ENCODE peak calls at places on chromosomes 13 and 19, in five cellular contexts. One of them, this sample, is unnamed.

GRCh38 chr19:440391-441212 is 20.2 kb downstream of the SHC2 start:
- DNase-seq in Peyer's patch: no peak
- DNase-seq in uterus: no peak
- DNase-seq in heart left ventricle: no peak
- DNase-seq in HCT116: no peak
- DNase-seq in this sample: no peak

GRCh38 chr13:32216281-32216680 is 98.9 kb downstream of the ZAR1L start:
- DNase-seq in Peyer's patch: no peak
- DNase-seq in uterus: no peak
- DNase-seq in heart left ventricle: no peak
- DNase-seq in HCT116: no peak
- DNase-seq in this sample: no peak

GRCh38 chr19:34999498-35000337 is at the start of gene GRAMD1A:
- DNase-seq in Peyer's patch: peak
- DNase-seq in uterus: peak
- DNase-seq in heart left ventricle: peak
- DNase-seq in HCT116: peak
- DNase-seq in this sample: no peak

GRCh38 chr13:60990032-60990733 is 425.5 kb downstream of the PCDH20 start:
- DNase-seq in Peyer's patch: no peak
- DNase-seq in uterus: no peak
- DNase-seq in heart left ventricle: no peak
- DNase-seq in HCT116: no peak
- DNase-seq in this sample: no peak

GRCh38 chr13:59587030-59587429 is 576.7 kb downstream of the DIAPH3 start:
- DNase-seq in Peyer's patch: no peak
- DNase-seq in uterus: no peak
- DNase-seq in heart left ventricle: no peak
- DNase-seq in HCT116: no peak
- DNase-seq in this sample: no peak

GRCh38 chr19:55265173-55265572 is 6.4 kb upstream of the PPP6R1 start:
- DNase-seq in Peyer's patch: no peak
- DNase-seq in uterus: no peak
- DNase-seq in heart left ventricle: no peak
- DNase-seq in HCT116: no peak
- DNase-seq in this sample: no peak

GRCh38 chr13:35723061-35723461 is 246.6 kb upstream of the MAB21L1 start:
- DNase-seq in Peyer's patch: no peak
- DNase-seq in uterus: peak
- DNase-seq in heart left ventricle: no peak
- DNase-seq in HCT116: no peak
- DNase-seq in this sample: no peak

GRCh38 chr19:18333680-18334079 is 6.7 kb upstream of the PGPEP1 start:
- DNase-seq in Peyer's patch: no peak
- DNase-seq in uterus: no peak
- DNase-seq in heart left ventricle: no peak
- DNase-seq in HCT116: no peak
- DNase-seq in this sample: no peak

GRCh38 chr13:52851153-52851962 is 2.9 kb upstream of the PCDH8 start:
- DNase-seq in Peyer's patch: no peak
- DNase-seq in uterus: no peak
- DNase-seq in heart left ventricle: peak
- DNase-seq in HCT116: no peak
- DNase-seq in this sample: no peak

GRCh38 chr13:97743946-97744345 is 209.5 kb upstream of the IPO5 start:
- DNase-seq in Peyer's patch: no peak
- DNase-seq in uterus: no peak
- DNase-seq in heart left ventricle: no peak
- DNase-seq in HCT116: no peak
- DNase-seq in this sample: no peak

GRCh38 chr13:35838356-35838755 is 292.8 kb downstream of the DCLK1 start:
- DNase-seq in Peyer's patch: no peak
- DNase-seq in uterus: no peak
- DNase-seq in heart left ventricle: no peak
- DNase-seq in HCT116: peak
- DNase-seq in this sample: no peak

GRCh38 chr13:112592647-112593046 is 4.7 kb upstream of the TUBGCP3 start:
- DNase-seq in Peyer's patch: no peak
- DNase-seq in uterus: no peak
- DNase-seq in heart left ventricle: no peak
- DNase-seq in HCT116: no peak
- DNase-seq in this sample: no peak

GRCh38 chr13:64488731-64489130 is 2741.4 kb downstream of the PCDH9 start:
- DNase-seq in Peyer's patch: no peak
- DNase-seq in uterus: no peak
- DNase-seq in heart left ventricle: no peak
- DNase-seq in HCT116: no peak
- DNase-seq in this sample: no peak

GRCh38 chr13:43057653-43058317 is 34.4 kb downstream of the DNAJC15 start:
- DNase-seq in Peyer's patch: peak
- DNase-seq in uterus: no peak
- DNase-seq in heart left ventricle: no peak
- DNase-seq in HCT116: peak
- DNase-seq in this sample: no peak

GRCh38 chr19:2422951-2423880 is 4.2 kb downstream of the TIMM13 start:
- DNase-seq in Peyer's patch: no peak
- DNase-seq in uterus: no peak
- DNase-seq in heart left ventricle: no peak
- DNase-seq in HCT116: no peak
- DNase-seq in this sample: no peak

GRCh38 chr19:2426661-2427322 is 594 bp downstream of the TIMM13 start:
- DNase-seq in Peyer's patch: no peak
- DNase-seq in uterus: no peak
- DNase-seq in heart left ventricle: no peak
- DNase-seq in HCT116: peak
- DNase-seq in this sample: no peak

GRCh38 chr19:2425622-2426581 is 1.5 kb downstream of the TIMM13 start:
- DNase-seq in Peyer's patch: no peak
- DNase-seq in uterus: no peak
- DNase-seq in heart left ventricle: no peak
- DNase-seq in HCT116: no peak
- DNase-seq in this sample: no peak

GRCh38 chr19:2423913-2424685 is 3.3 kb downstream of the TIMM13 start:
- DNase-seq in Peyer's patch: no peak
- DNase-seq in uterus: no peak
- DNase-seq in heart left ventricle: no peak
- DNase-seq in HCT116: no peak
- DNase-seq in this sample: no peak

DNA sequence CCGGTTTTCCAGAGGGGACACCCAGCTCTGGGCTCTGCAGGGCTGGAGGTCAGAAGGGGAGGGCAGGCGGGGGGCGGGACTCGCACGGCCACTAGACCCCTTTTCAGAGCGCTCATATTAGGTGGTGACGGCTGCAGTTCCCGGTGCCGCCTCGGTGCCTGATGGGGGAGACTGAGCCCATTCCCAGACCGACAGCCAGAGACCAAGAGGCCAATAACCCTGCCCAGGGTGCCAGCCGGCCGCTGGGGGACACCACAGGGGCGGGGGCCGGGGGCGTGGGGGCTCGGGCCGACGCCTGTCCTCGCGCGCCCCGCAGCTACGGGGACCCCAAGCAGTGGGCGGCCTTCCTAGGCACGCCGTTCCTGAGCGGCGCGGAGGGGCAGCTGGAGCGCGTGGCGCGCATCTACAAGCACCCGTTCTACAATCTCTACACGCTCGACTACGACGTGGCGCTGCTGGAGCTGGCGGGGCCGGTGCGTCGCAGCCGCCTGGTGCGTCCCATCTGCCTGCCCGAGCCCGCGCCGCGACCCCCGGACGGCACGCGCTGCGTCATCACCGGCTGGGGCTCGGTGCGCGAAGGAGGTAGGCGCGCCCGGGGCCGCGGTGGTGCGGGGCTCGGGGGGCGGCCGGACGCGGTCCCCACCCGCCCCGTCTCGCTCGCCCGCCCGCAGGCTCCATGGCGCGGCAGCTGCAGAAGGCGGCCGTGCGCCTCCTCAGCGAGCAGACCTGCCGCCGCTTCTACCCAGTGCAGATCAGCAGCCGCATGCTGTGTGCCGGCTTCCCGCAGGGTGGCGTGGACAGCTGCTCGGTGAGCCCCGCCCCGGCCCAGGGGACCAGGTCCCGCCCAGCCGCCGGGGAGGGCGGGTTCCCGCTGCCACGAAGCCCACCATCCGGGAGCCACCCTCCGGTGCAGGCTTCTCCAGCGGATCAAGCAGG is 2.4 kb downstream of the TIMM13 start:
- DNase-seq in Peyer's patch: no peak
- DNase-seq in uterus: no peak
- DNase-seq in heart left ventricle: no peak
- DNase-seq in HCT116: no peak
- DNase-seq in this sample: no peak
- TF ChIP-seq CTCF in Peyer's patch: no peak
- TF ChIP-seq CTCF in uterus: no peak
- TF ChIP-seq CTCF in heart left ventricle: no peak
- TF ChIP-seq CTCF in HCT116: no peak
- TF ChIP-seq CTCF in this sample: no peak

DNA sequence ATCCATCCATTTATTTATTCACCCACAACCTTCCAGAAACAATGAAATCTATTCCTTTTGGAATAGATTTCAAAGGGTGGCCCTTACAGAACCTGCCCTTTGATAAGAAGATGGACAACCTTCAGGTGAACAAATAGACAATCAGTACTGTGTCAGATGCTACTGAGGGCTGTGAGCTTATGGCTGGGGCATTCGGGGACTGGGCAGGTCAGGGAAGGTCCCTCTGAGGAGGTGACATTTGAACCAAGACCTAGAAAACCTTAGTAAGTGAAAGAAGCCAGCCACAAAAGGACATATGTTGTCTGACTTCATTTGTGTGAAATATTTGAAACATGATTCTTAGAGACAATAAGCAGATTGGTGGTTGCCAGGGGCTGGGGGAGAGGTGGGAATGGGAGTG is 15.7 kb downstream of the ACTL9 start:
- DNase-seq in Peyer's patch: no peak
- DNase-seq in uterus: no peak
- DNase-seq in heart left ventricle: no peak
- DNase-seq in HCT116: no peak
- DNase-seq in this sample: no peak
- TF ChIP-seq POLR2A in Peyer's patch: no peak
- TF ChIP-seq POLR2A in uterus: no peak
- TF ChIP-seq POLR2A in heart left ventricle: no peak
- TF ChIP-seq POLR2A in HCT116: no peak
- TF ChIP-seq POLR2A in this sample: no peak

GRCh38 chr13:22505489-22505888 is 675.3 kb upstream of the SGCG start:
- DNase-seq in Peyer's patch: no peak
- DNase-seq in uterus: no peak
- DNase-seq in heart left ventricle: no peak
- DNase-seq in HCT116: no peak
- DNase-seq in this sample: no peak

DNA sequence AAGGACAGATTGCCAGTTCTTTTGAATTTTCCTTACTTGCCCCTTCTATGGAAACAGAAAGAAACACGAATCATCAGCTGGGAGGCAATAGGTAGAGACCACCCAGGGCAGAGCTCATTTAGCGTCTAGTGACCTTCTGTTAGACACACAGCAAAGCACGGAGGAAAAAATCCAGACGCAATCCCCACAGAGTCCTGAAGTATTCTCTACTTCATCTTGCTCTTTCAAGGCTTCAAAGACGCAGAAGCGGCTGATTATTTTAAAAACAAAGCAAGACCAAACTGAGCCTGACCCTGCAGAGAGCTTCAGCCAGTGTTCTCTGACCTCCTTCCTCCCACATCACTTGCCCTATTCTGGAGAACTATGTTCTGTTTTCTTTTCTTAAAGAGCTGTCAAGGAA is 674.5 kb upstream of the SGCG start:
- DNase-seq in Peyer's patch: no peak
- DNase-seq in uterus: no peak
- DNase-seq in heart left ventricle: no peak
- DNase-seq in HCT116: no peak
- DNase-seq in this sample: no peak
- TF ChIP-seq CTCF in Peyer's patch: no peak
- TF ChIP-seq CTCF in uterus: no peak
- TF ChIP-seq CTCF in heart left ventricle: no peak
- TF ChIP-seq CTCF in HCT116: no peak
- TF ChIP-seq CTCF in this sample: no peak

DNA sequence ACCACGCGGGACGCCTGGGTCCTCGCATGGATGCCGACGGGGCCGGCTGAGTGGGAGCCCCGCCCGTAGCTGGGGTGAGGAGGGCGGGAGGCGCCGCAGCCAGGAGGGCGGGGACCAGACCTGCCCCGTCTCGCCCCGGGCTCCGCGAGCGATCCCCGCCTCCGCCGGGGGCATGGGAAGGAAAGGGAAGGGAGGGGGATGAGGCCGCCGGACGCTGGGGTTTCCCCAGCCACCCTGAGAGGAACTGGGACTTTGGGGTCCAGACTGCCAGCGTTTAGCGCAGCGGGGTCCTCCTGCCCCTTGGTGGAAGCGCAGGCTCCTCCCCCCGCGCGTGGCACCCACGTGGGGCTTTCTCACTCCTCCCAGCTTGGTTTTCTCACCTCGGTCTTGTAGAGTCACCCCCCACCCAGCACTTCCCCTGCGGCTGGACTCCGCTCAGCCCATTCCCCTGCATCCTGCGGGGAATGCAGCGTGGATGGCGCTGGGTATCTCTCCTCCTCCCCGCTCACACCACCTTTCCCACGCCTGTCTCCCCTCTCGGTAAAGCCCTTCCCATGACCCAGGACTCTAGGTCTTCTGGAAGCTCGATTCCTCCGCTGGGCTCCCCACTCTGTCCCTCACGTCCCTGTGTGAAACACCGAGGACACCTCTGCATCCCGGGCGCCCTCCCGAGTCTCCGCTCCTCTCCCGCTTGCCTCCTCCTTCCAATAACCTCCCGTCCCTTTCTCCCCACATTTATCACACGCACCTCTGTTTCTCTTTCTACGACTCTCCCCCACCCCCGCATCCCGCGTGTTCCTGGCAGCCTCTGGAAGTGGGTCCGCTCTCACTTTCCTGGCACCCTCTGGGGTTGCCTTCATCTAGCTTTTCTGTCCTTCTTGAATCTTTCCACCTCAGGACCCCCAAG is 2.1 kb downstream of the TGFB1 start:
- DNase-seq in Peyer's patch: peak
- DNase-seq in uterus: peak
- DNase-seq in heart left ventricle: peak
- DNase-seq in HCT116: no peak
- DNase-seq in this sample: no peak
- TF ChIP-seq POLR2A in Peyer's patch: no peak
- TF ChIP-seq POLR2A in uterus: peak
- TF ChIP-seq POLR2A in heart left ventricle: no peak
- TF ChIP-seq POLR2A in HCT116: no peak
- TF ChIP-seq POLR2A in this sample: peak

DNA sequence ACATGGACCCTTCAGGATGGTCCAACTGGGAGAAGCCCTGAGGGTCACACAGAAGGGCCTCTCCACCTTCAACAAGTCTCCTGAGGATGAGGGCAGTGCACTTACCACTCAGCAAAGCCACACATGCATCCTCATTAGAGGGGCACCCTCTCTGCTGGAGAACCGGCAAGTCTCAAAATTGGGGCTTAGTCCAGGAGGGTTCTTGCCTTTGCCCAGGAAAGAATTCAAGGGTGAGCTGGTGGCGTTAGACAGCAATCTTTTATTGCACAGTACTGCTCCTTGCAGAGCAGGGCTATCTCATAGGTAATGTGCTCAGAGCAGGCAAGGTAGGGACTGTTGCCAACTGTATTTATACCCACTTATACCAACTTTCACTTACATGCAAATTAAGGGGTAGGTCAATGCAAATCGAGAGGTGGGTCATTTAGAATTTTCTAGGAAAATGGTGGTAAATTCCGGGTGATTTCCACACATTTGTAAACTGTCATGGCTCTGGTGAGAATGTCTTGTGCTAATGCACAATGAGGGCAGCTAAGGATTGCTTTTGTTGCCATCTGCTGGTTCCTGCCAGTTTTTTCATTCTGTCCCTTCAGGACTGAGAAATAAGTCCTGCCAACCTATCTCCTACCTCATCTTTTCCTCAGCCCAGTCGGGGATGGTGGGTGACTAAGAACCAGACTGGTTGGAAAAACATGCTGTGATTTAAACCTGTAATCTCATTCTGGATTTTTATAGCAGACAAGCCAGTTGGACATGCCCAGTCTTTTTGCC is 27.8 kb upstream of the IGSF23 start:
- DNase-seq in Peyer's patch: no peak
- DNase-seq in uterus: no peak
- DNase-seq in heart left ventricle: no peak
- DNase-seq in HCT116: no peak
- DNase-seq in this sample: no peak
- TF ChIP-seq CTCF in Peyer's patch: no peak
- TF ChIP-seq CTCF in uterus: no peak
- TF ChIP-seq CTCF in heart left ventricle: no peak
- TF ChIP-seq CTCF in HCT116: peak
- TF ChIP-seq CTCF in this sample: no peak

This sample was measured in vagina.